ENCODE peak calls at places on chromosome 20, in seven cellular contexts. One of them, this sample, is unnamed.

GRCh38 chr20:57774111-57774880 is 64.5 kb upstream of the PMEPA1 start:
- DNase-seq in lower leg skin: no peak
- DNase-seq in NCI-H1092: no peak
- DNase-seq in HFF-Myc: no peak
- DNase-seq in H7: no peak
- DNase-seq in activated CD8-positive, alpha-beta memory T cell treated with anti-CD3 and anti-CD28 coated beads, Interleukin-2, amount 50 U/mL, for 48 hours: no peak
- DNase-seq in skeletal muscle cell: no peak
- DNase-seq in this sample: no peak

GRCh38 chr20:50729925-50730764 is 1.2 kb upstream of the PARD6B start:
- DNase-seq in NCI-H1092: no peak
- DNase-seq in H7: no peak
- DNase-seq in HFF-Myc: no peak
- DNase-seq in lower leg skin: no peak
- DNase-seq in skeletal muscle cell: no peak
- DNase-seq in activated CD8-positive, alpha-beta memory T cell treated with anti-CD3 and anti-CD28 coated beads, Interleukin-2, amount 50 U/mL, for 48 hours: no peak
- DNase-seq in this sample: peak

GRCh38 chr20:20369353-20370086 is 1.6 kb downstream of the INSM1 start:
- DNase-seq in H7: peak
- DNase-seq in skeletal muscle cell: no peak
- DNase-seq in activated CD8-positive, alpha-beta memory T cell treated with anti-CD3 and anti-CD28 coated beads, Interleukin-2, amount 50 U/mL, for 48 hours: peak
- DNase-seq in lower leg skin: no peak
- DNase-seq in HFF-Myc: no peak
- DNase-seq in NCI-H1092: peak
- DNase-seq in this sample: peak

GRCh38 chr20:32961956-32962517 is 42.2 kb downstream of the SUN5 start:
- DNase-seq in H7: peak
- DNase-seq in skeletal muscle cell: no peak
- DNase-seq in lower leg skin: no peak
- DNase-seq in NCI-H1092: no peak
- DNase-seq in HFF-Myc: no peak
- DNase-seq in activated CD8-positive, alpha-beta memory T cell treated with anti-CD3 and anti-CD28 coated beads, Interleukin-2, amount 50 U/mL, for 48 hours: no peak
- DNase-seq in this sample: no peak

GRCh38 chr20:62550087-62550565 is 74.3 kb upstream of the GATA5 start:
- DNase-seq in skeletal muscle cell: no peak
- DNase-seq in HFF-Myc: no peak
- DNase-seq in NCI-H1092: no peak
- DNase-seq in lower leg skin: no peak
- DNase-seq in H7: no peak
- DNase-seq in activated CD8-positive, alpha-beta memory T cell treated with anti-CD3 and anti-CD28 coated beads, Interleukin-2, amount 50 U/mL, for 48 hours: no peak
- DNase-seq in this sample: no peak

GRCh38 chr20:21396045-21396893 is 1.1 kb downstream of the NKX2-4 start:
- DNase-seq in skeletal muscle cell: no peak
- DNase-seq in H7: peak
- DNase-seq in NCI-H1092: peak
- DNase-seq in HFF-Myc: no peak
- DNase-seq in lower leg skin: no peak
- DNase-seq in activated CD8-positive, alpha-beta memory T cell treated with anti-CD3 and anti-CD28 coated beads, Interleukin-2, amount 50 U/mL, for 48 hours: peak
- DNase-seq in this sample: no peak

GRCh38 chr20:24018796-24019195 is 30.2 kb upstream of the GGTLC1 start:
- DNase-seq in HFF-Myc: no peak
- DNase-seq in H7: no peak
- DNase-seq in skeletal muscle cell: no peak
- DNase-seq in NCI-H1092: no peak
- DNase-seq in lower leg skin: no peak
- DNase-seq in activated CD8-positive, alpha-beta memory T cell treated with anti-CD3 and anti-CD28 coated beads, Interleukin-2, amount 50 U/mL, for 48 hours: no peak
- DNase-seq in this sample: no peak

GRCh38 chr20:23205221-23205620 is 119.1 kb upstream of the CD93 start:
- DNase-seq in NCI-H1092: peak
- DNase-seq in H7: peak
- DNase-seq in HFF-Myc: no peak
- DNase-seq in activated CD8-positive, alpha-beta memory T cell treated with anti-CD3 and anti-CD28 coated beads, Interleukin-2, amount 50 U/mL, for 48 hours: no peak
- DNase-seq in skeletal muscle cell: no peak
- DNase-seq in lower leg skin: no peak
- DNase-seq in this sample: peak

GRCh38 chr20:59246691-59247090 is 53.7 kb upstream of the EDN3 start:
- DNase-seq in lower leg skin: no peak
- DNase-seq in H7: no peak
- DNase-seq in HFF-Myc: no peak
- DNase-seq in skeletal muscle cell: no peak
- DNase-seq in NCI-H1092: no peak
- DNase-seq in activated CD8-positive, alpha-beta memory T cell treated with anti-CD3 and anti-CD28 coated beads, Interleukin-2, amount 50 U/mL, for 48 hours: no peak
- DNase-seq in this sample: no peak

GRCh38 chr20:58169441-58169840 is 59.0 kb downstream of the ANKRD60 start:
- DNase-seq in activated CD8-positive, alpha-beta memory T cell treated with anti-CD3 and anti-CD28 coated beads, Interleukin-2, amount 50 U/mL, for 48 hours: no peak
- DNase-seq in HFF-Myc: peak
- DNase-seq in lower leg skin: no peak
- DNase-seq in H7: no peak
- DNase-seq in NCI-H1092: no peak
- DNase-seq in skeletal muscle cell: peak
- DNase-seq in this sample: no peak

GRCh38 chr20:49891486-49891885 is 23.8 kb downstream of the SPATA2 start:
- DNase-seq in skeletal muscle cell: no peak
- DNase-seq in NCI-H1092: no peak
- DNase-seq in H7: peak
- DNase-seq in HFF-Myc: no peak
- DNase-seq in activated CD8-positive, alpha-beta memory T cell treated with anti-CD3 and anti-CD28 coated beads, Interleukin-2, amount 50 U/mL, for 48 hours: no peak
- DNase-seq in lower leg skin: no peak
- DNase-seq in this sample: no peak

GRCh38 chr20:6814945-6815344 is 47.5 kb downstream of the BMP2 start:
- DNase-seq in NCI-H1092: no peak
- DNase-seq in lower leg skin: no peak
- DNase-seq in H7: peak
- DNase-seq in HFF-Myc: no peak
- DNase-seq in skeletal muscle cell: no peak
- DNase-seq in activated CD8-positive, alpha-beta memory T cell treated with anti-CD3 and anti-CD28 coated beads, Interleukin-2, amount 50 U/mL, for 48 hours: no peak
- DNase-seq in this sample: no peak

GRCh38 chr20:19492116-19492515 is 265.9 kb upstream of the RIN2 start:
- DNase-seq in H7: no peak
- DNase-seq in activated CD8-positive, alpha-beta memory T cell treated with anti-CD3 and anti-CD28 coated beads, Interleukin-2, amount 50 U/mL, for 48 hours: no peak
- DNase-seq in lower leg skin: no peak
- DNase-seq in HFF-Myc: no peak
- DNase-seq in skeletal muscle cell: no peak
- DNase-seq in NCI-H1092: no peak
- DNase-seq in this sample: no peak

GRCh38 chr20:52105045-52105572 is 86.5 kb downstream of the ZFP64 start:
- DNase-seq in skeletal muscle cell: no peak
- DNase-seq in HFF-Myc: no peak
- DNase-seq in lower leg skin: peak
- DNase-seq in H7: peak
- DNase-seq in activated CD8-positive, alpha-beta memory T cell treated with anti-CD3 and anti-CD28 coated beads, Interleukin-2, amount 50 U/mL, for 48 hours: peak
- DNase-seq in NCI-H1092: no peak
- DNase-seq in this sample: peak

GRCh38 chr20:18705490-18705889 is 108.1 kb upstream of the SCP2D1 start:
- DNase-seq in HFF-Myc: peak
- DNase-seq in activated CD8-positive, alpha-beta memory T cell treated with anti-CD3 and anti-CD28 coated beads, Interleukin-2, amount 50 U/mL, for 48 hours: no peak
- DNase-seq in skeletal muscle cell: peak
- DNase-seq in lower leg skin: no peak
- DNase-seq in NCI-H1092: no peak
- DNase-seq in H7: no peak
- DNase-seq in this sample: no peak

GRCh38 chr20:31236953-31237352 is 20.5 kb upstream of the DEFB115 start:
- DNase-seq in H7: no peak
- DNase-seq in lower leg skin: no peak
- DNase-seq in skeletal muscle cell: no peak
- DNase-seq in NCI-H1092: no peak
- DNase-seq in activated CD8-positive, alpha-beta memory T cell treated with anti-CD3 and anti-CD28 coated beads, Interleukin-2, amount 50 U/mL, for 48 hours: no peak
- DNase-seq in HFF-Myc: no peak
- DNase-seq in this sample: no peak

GRCh38 chr20:59749293-59749680 is 144.9 kb downstream of the PHACTR3 start:
- DNase-seq in NCI-H1092: no peak
- DNase-seq in HFF-Myc: no peak
- DNase-seq in skeletal muscle cell: no peak
- DNase-seq in H7: no peak
- DNase-seq in lower leg skin: no peak
- DNase-seq in activated CD8-positive, alpha-beta memory T cell treated with anti-CD3 and anti-CD28 coated beads, Interleukin-2, amount 50 U/mL, for 48 hours: no peak
- DNase-seq in this sample: no peak

GRCh38 chr20:13312300-13312699 is 91.2 kb downstream of the ISM1 start:
- DNase-seq in activated CD8-positive, alpha-beta memory T cell treated with anti-CD3 and anti-CD28 coated beads, Interleukin-2, amount 50 U/mL, for 48 hours: no peak
- DNase-seq in skeletal muscle cell: no peak
- DNase-seq in H7: no peak
- DNase-seq in HFF-Myc: no peak
- DNase-seq in lower leg skin: no peak
- DNase-seq in NCI-H1092: no peak
- DNase-seq in this sample: no peak

GRCh38 chr20:6709865-6710595 is 57.5 kb upstream of the BMP2 start:
- DNase-seq in skeletal muscle cell: no peak
- DNase-seq in activated CD8-positive, alpha-beta memory T cell treated with anti-CD3 and anti-CD28 coated beads, Interleukin-2, amount 50 U/mL, for 48 hours: no peak
- DNase-seq in NCI-H1092: no peak
- DNase-seq in lower leg skin: no peak
- DNase-seq in HFF-Myc: no peak
- DNase-seq in H7: no peak
- DNase-seq in this sample: no peak

GRCh38 chr20:6053064-6053775 is 640 bp downstream of the LRRN4 start:
- DNase-seq in activated CD8-positive, alpha-beta memory T cell treated with anti-CD3 and anti-CD28 coated beads, Interleukin-2, amount 50 U/mL, for 48 hours: no peak
- DNase-seq in lower leg skin: no peak
- DNase-seq in skeletal muscle cell: no peak
- DNase-seq in H7: no peak
- DNase-seq in NCI-H1092: no peak
- DNase-seq in HFF-Myc: no peak
- DNase-seq in this sample: no peak

GRCh38 chr20:57040924-57041323 is 225.5 kb downstream of the BMP7 start:
- DNase-seq in H7: no peak
- DNase-seq in skeletal muscle cell: no peak
- DNase-seq in lower leg skin: peak
- DNase-seq in activated CD8-positive, alpha-beta memory T cell treated with anti-CD3 and anti-CD28 coated beads, Interleukin-2, amount 50 U/mL, for 48 hours: no peak
- DNase-seq in NCI-H1092: no peak
- DNase-seq in HFF-Myc: no peak
- DNase-seq in this sample: no peak

GRCh38 chr20:50663095-50663821 is 28.1 kb downstream of the RIPOR3 start:
- DNase-seq in H7: peak
- DNase-seq in activated CD8-positive, alpha-beta memory T cell treated with anti-CD3 and anti-CD28 coated beads, Interleukin-2, amount 50 U/mL, for 48 hours: no peak
- DNase-seq in skeletal muscle cell: no peak
- DNase-seq in NCI-H1092: peak
- DNase-seq in lower leg skin: no peak
- DNase-seq in HFF-Myc: no peak
- DNase-seq in this sample: peak

GRCh38 chr20:49367113-49367512 is 89.3 kb upstream of the ZNFX1 start:
- DNase-seq in skeletal muscle cell: no peak
- DNase-seq in lower leg skin: no peak
- DNase-seq in HFF-Myc: no peak
- DNase-seq in activated CD8-positive, alpha-beta memory T cell treated with anti-CD3 and anti-CD28 coated beads, Interleukin-2, amount 50 U/mL, for 48 hours: no peak
- DNase-seq in H7: no peak
- DNase-seq in NCI-H1092: no peak
- DNase-seq in this sample: no peak